ENCODE peak calls at places on chromosomes 2 and 18, in five cellular contexts. Y, J, N, P and C are unnamed samples.

GRCh38 chr2:120914839-120915521 is 179.3 kb downstream of the GLI2 start:
- DNase-seq in Y (no peak), J (peak; percentile 81), N (no peak), P (no peak), C (no peak)

GRCh38 chr2:191280834-191281756 is 35.9 kb downstream of the MYO1B start:
- DNase-seq in Y (no peak), J (no peak), N (no peak), P (no peak), C (no peak)

GRCh38 chr2:26805241-26805676 is 19.4 kb downstream of the CENPA start:
- DNase-seq in Y (no peak), J (peak; percentile 75), N (no peak), P (no peak), C (no peak)

GRCh38 chr18:35024965-35025364 is 16.2 kb upstream of the MAPRE2 start:
- DNase-seq in Y (no peak), J (no peak), N (no peak), P (no peak), C (no peak)

GRCh38 chr2:168705534-168706470 is 96.6 kb upstream of the NOSTRIN start:
- DNase-seq in Y (no peak), J (no peak), N (no peak), P (no peak), C (no peak)

GRCh38 chr2:48444404-48444803 is 85.5 kb upstream of the STON1 start:
- DNase-seq in Y (no peak), J (no peak), N (no peak), P (no peak), C (no peak)

GRCh38 chr2:45024600-45025291 is 15.5 kb upstream of the SIX2 start:
- DNase-seq in Y (no peak), J (peak; percentile 80), N (no peak), P (no peak), C (no peak)

GRCh38 chr18:51864219-51864965 is 475.6 kb upstream of the DCC start:
- DNase-seq in Y (no peak), J (no peak), N (no peak), P (no peak), C (no peak)

GRCh38 chr2:241391892-241392665 is 36.0 kb downstream of the FARP2 start:
- DNase-seq in Y (no peak), J (no peak), N (no peak), P (no peak), C (no peak)

GRCh38 chr2:63497561-63497960 is 90.7 kb downstream of the WDPCP start:
- DNase-seq in Y (no peak), J (no peak), N (no peak), P (no peak), C (no peak)

GRCh38 chr2:128544321-128545037 is 225.8 kb upstream of the HS6ST1 start:
- DNase-seq in Y (no peak), J (no peak), N (no peak), P (no peak), C (no peak)

GRCh38 chr2:144358979-144359541 is 160.9 kb downstream of the ZEB2 start:
- DNase-seq in Y (no peak), J (no peak), N (peak; percentile 61), P (no peak), C (peak; percentile 73)

GRCh38 chr18:40695526-40695925 is 1259.5 kb upstream of the PIK3C3 start:
- DNase-seq in Y (no peak), J (no peak), N (no peak), P (no peak), C (no peak)

GRCh38 chr2:117875786-117876185 is 61.3 kb downstream of the DDX18 start:
- DNase-seq in Y (no peak), J (no peak), N (no peak), P (no peak), C (no peak)

GRCh38 chr2:73938761-73939352 is 12.2 kb downstream of the DGUOK start:
- DNase-seq in Y (no peak), J (no peak), N (no peak), P (no peak), C (peak; percentile 25)

GRCh38 chr2:27855476-27855875 is 34.7 kb downstream of the RBKS start:
- DNase-seq in Y (no peak), J (no peak), N (no peak), P (no peak), C (no peak)

GRCh38 chr2:16129716-16130540 is 189.6 kb downstream of the MYCN start:
- DNase-seq in Y (no peak), J (no peak), N (no peak), P (no peak), C (no peak)

GRCh38 chr2:31060397-31060796 is 77.8 kb downstream of the GALNT14 start:
- DNase-seq in Y (no peak), J (no peak), N (no peak), P (no peak), C (no peak)

GRCh38 chr18:29840101-29840500 is 1202.4 kb downstream of the DSC3 start:
- DNase-seq in Y (no peak), J (peak; percentile 55), N (no peak), P (no peak), C (no peak)

GRCh38 chr2:119674711-119675500 is 4.1 kb upstream of the TMEM177 start:
- DNase-seq in Y (no peak), J (no peak), N (no peak), P (no peak), C (no peak)

GRCh38 chr2:63059434-63060078 is 8.9 kb downstream of the OTX1 start:
- DNase-seq in Y (peak; percentile 21), J (no peak), N (peak; percentile 12), P (peak; percentile 15), C (peak; percentile 2)

GRCh38 chr2:43605851-43606250 is 10.0 kb upstream of the THADA start:
- DNase-seq in Y (no peak), J (no peak), N (no peak), P (no peak), C (no peak)

GRCh38 chr2:191056218-191056617 is 42.2 kb upstream of the STAT1 start:
- DNase-seq in Y (no peak), J (no peak), N (no peak), P (no peak), C (peak; percentile 34)

GRCh38 chr2:33583194-33583938 is 15.7 kb downstream of the FAM98A start:
- DNase-seq in Y (no peak), J (no peak), N (peak; percentile 33), P (peak; percentile 16), C (peak; percentile 30)

GRCh38 chr2:64114063-64114911 is 29.9 kb downstream of the PELI1 start:
- DNase-seq in Y (no peak), J (no peak), N (peak; percentile 59), P (no peak), C (no peak)

GRCh38 chr2:48733067-48733503 is 22.4 kb downstream of the LHCGR start:
- DNase-seq in Y (no peak), J (no peak), N (no peak), P (no peak), C (no peak)

GRCh38 chr2:9760911-9761228 is 82.4 kb upstream of the TAF1B start:
- DNase-seq in Y (no peak), J (no peak), N (no peak), P (no peak), C (no peak)

GRCh38 chr2:151916632-151917031 is 88.4 kb upstream of the ARL5A start:
- DNase-seq in Y (no peak), J (no peak), N (no peak), P (no peak), C (no peak)
- TF ChIP-seq CTCF in Y (no peak), J (no peak), N (no peak), P (no peak), C (no peak)

GRCh38 chr2:240225660-240226475 is 85.4 kb upstream of the OTOS start:
- DNase-seq in Y (no peak), J (no peak), N (no peak), P (no peak), C (no peak)
- TF ChIP-seq CTCF in Y (no peak), J (peak; percentile 28), N (peak; percentile 4), P (no peak), C (no peak)

GRCh38 chr18:2890606-2891005 is 43.8 kb downstream of the EMILIN2 start:
- DNase-seq in Y (no peak), J (no peak), N (no peak), P (no peak), C (no peak)
- TF ChIP-seq CTCF in Y (no peak), J (no peak), N (no peak), P (no peak), C (no peak)

DNA sequence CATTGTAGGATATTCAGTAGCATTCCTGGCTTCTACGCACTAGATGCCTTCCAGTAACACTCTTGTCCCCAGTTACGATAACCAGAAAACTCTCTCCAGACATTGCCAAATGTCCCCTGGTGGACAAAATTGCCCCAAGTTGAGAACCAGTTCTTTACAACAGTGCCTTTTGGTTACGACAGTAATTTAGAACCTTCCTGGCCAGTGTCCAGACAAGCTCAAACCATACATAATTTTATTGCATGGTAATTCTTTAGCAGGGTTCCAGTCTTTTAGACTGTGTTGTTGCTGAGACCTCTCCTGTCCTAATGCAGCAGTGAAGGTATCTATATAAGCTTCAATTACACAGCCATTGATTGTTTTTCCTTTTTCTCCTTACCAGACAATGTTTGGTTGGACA is 20.2 kb downstream of the RNMT start:
- DNase-seq in Y (no peak), J (no peak), N (no peak), P (no peak), C (no peak)
- TF ChIP-seq CTCF in Y (no peak), J (no peak), N (no peak), P (no peak), C (no peak)

GRCh38 chr2:76050196-76050595 is 339.5 kb upstream of the GCFC2 start:
- DNase-seq in Y (no peak), J (no peak), N (no peak), P (no peak), C (no peak)
- TF ChIP-seq CTCF in Y (no peak), J (no peak), N (no peak), P (peak; percentile 22), C (no peak)

DNA sequence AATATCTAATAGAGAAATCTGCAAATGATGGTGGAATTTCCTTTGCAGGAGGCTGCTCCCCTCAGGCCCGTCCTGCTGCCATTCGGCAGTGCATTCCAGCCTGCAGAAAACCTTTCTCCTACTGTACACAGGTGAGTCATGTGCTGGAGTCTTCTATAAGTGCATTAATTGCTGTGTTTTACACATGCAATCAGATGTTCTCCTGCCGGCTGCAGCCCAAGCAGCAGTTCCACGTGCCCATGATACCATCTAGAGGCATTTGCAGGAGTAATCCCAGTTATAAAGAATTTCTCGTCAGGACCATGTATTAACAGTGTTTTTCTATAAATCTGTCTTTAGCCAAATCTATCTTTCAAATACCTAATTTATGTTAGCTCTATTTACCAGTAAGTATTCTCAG is 304.7 kb upstream of the HNMT start:
- DNase-seq in Y (no peak), J (no peak), N (no peak), P (no peak), C (no peak)
- TF ChIP-seq CTCF in Y (no peak), J (peak; percentile 44), N (no peak), P (no peak), C (no peak)